ENCODE peak calls at places on chromosomes 2 and 18, in eight cellular contexts. O, G, Y, H, T, N, Q and J are unnamed samples.

GRCh38 chr2:3257166-3257565 is 120.5 kb downstream of the EIPR1 start:
- DNase-seq in Q (no peak), T (no peak), Y (no peak), H (no peak), N (peak), O (no peak), G (no peak), J (no peak)

GRCh38 chr2:104793971-104794370 is 59.9 kb upstream of the POU3F3 start:
- DNase-seq in G (no peak), Q (no peak), H (no peak), Y (no peak), O (no peak), T (no peak), N (peak), J (no peak)

GRCh38 chr2:240797500-240797895 is 22.5 kb downstream of the KIF1A start:
- DNase-seq in G (no peak), Y (no peak), O (no peak), Q (peak), N (no peak), H (no peak), T (peak), J (no peak)

GRCh38 chr18:74155276-74155675 is 7.0 kb downstream of the TIMM21 start:
- DNase-seq in T (no peak), Q (no peak), N (no peak), O (no peak), H (no peak), Y (no peak), G (no peak), J (no peak)

GRCh38 chr2:30362468-30363081 is 84.5 kb upstream of the LCLAT1 start:
- DNase-seq in O (no peak), N (peak), H (peak), Q (no peak), T (no peak), G (no peak), Y (no peak), J (peak)

GRCh38 chr2:226783885-226784284 is 15.7 kb downstream of the IRS1 start:
- DNase-seq in T (no peak), Q (no peak), Y (no peak), G (no peak), O (no peak), H (no peak), N (no peak), J (no peak)

GRCh38 chr18:25349131-25349925 is 2.6 kb downstream of the ZNF521 start:
- DNase-seq in N (peak), Q (peak), T (peak), Y (no peak), O (peak), G (no peak), H (no peak), J (peak)

GRCh38 chr2:227707390-227707789 is 10.4 kb downstream of the SLC19A3 start:
- DNase-seq in H (no peak), G (no peak), O (no peak), N (no peak), Q (no peak), Y (no peak), T (no peak), J (no peak)

GRCh38 chr2:167550448-167550847 is 662.2 kb downstream of the XIRP2 start:
- DNase-seq in H (peak), O (no peak), T (no peak), Q (no peak), G (no peak), Y (no peak), N (peak), J (peak)

GRCh38 chr2:174333502-174334277 is 1.1 kb upstream of the SP9 start:
- DNase-seq in N (no peak), G (no peak), Q (no peak), Y (no peak), O (no peak), T (no peak), H (peak), J (no peak)

GRCh38 chr2:43312751-43313641 is 86.6 kb upstream of the ZFP36L2 start:
- DNase-seq in O (no peak), Y (no peak), Q (no peak), H (no peak), N (peak), G (no peak), T (no peak), J (no peak)

GRCh38 chr2:174300114-174300513 is 34.6 kb upstream of the SP9 start:
- DNase-seq in T (no peak), N (no peak), Y (no peak), O (no peak), H (no peak), G (no peak), Q (no peak), J (peak)

GRCh38 chr2:33529771-33530481 is 53.5 kb downstream of the RASGRP3 start:
- DNase-seq in H (peak), N (peak), Q (no peak), G (no peak), Y (no peak), T (no peak), O (no peak), J (peak)

GRCh38 chr2:196804381-196804780 is 4.8 kb downstream of the C2orf66 start:
- DNase-seq in G (no peak), N (no peak), H (no peak), Q (no peak), Y (no peak), O (no peak), T (no peak), J (no peak)

GRCh38 chr2:182115258-182115657 is 129.6 kb downstream of the PPP1R1C start:
- DNase-seq in G (no peak), H (no peak), N (no peak), O (no peak), T (no peak), Y (no peak), Q (no peak), J (no peak)

GRCh38 chr2:198383392-198383791 is 579.0 kb downstream of the PLCL1 start:
- DNase-seq in Q (no peak), N (peak), G (no peak), H (no peak), Y (no peak), T (no peak), O (no peak), J (no peak)

GRCh38 chr2:192885569-192886160 is 690.9 kb upstream of the TMEFF2 start:
- DNase-seq in O (no peak), T (no peak), G (no peak), H (peak), Q (no peak), N (no peak), Y (no peak), J (no peak)

GRCh38 chr2:121565389-121566250 is 34.9 kb downstream of the RNU4ATAC start:
- DNase-seq in Y (no peak), H (no peak), N (no peak), O (peak), T (no peak), Q (no peak), G (no peak), J (no peak)

GRCh38 chr18:79866889-79867574 is 69.3 kb downstream of the KCNG2 start:
- DNase-seq in Q (peak), O (no peak), T (peak), G (peak), H (peak), N (no peak), Y (peak), J (peak)

GRCh38 chr2:44620189-44620990 is 258.6 kb downstream of the CAMKMT start:
- DNase-seq in O (no peak), Q (no peak), H (peak), G (no peak), T (no peak), Y (no peak), N (no peak), J (no peak)

GRCh38 chr2:48259811-48260210 is 270.1 kb upstream of the STON1 start:
- DNase-seq in Y (no peak), G (no peak), T (no peak), H (no peak), Q (no peak), O (no peak), N (no peak), J (no peak)

GRCh38 chr2:120611016-120611415 is 124.7 kb upstream of the GLI2 start:
- DNase-seq in N (no peak), H (no peak), O (peak), T (no peak), Y (no peak), G (no peak), Q (no peak), J (no peak)

GRCh38 chr2:220279840-220280239 is 652.4 kb downstream of the SLC4A3 start:
- DNase-seq in G (no peak), N (peak), Q (no peak), O (no peak), H (no peak), T (no peak), Y (no peak), J (peak)

GRCh38 chr2:219844756-219845155 is 217.3 kb downstream of the SLC4A3 start:
- DNase-seq in G (no peak), T (no peak), H (no peak), Q (no peak), Y (no peak), O (no peak), N (no peak), J (no peak)

GRCh38 chr18:34494359-34494696 is 215.8 kb upstream of the DTNA start:
- DNase-seq in Y (no peak), N (no peak), O (peak), G (no peak), H (no peak), T (no peak), Q (peak), J (no peak)

GRCh38 chr2:38394903-38395341 is 17.8 kb upstream of the ATL2 start:
- DNase-seq in T (no peak), Y (no peak), N (peak), Q (no peak), H (no peak), O (no peak), G (no peak), J (peak)

GRCh38 chr2:207133862-207134519 is 31.8 kb downstream of the KLF7 start:
- DNase-seq in N (peak), T (peak), O (peak), Y (peak), H (peak), Q (no peak), G (peak), J (peak)

GRCh38 chr2:29742641-29743040 is 178.7 kb downstream of the ALK start:
- DNase-seq in T (no peak), N (no peak), O (no peak), Y (no peak), H (no peak), Q (no peak), G (no peak), J (no peak)

DNA sequence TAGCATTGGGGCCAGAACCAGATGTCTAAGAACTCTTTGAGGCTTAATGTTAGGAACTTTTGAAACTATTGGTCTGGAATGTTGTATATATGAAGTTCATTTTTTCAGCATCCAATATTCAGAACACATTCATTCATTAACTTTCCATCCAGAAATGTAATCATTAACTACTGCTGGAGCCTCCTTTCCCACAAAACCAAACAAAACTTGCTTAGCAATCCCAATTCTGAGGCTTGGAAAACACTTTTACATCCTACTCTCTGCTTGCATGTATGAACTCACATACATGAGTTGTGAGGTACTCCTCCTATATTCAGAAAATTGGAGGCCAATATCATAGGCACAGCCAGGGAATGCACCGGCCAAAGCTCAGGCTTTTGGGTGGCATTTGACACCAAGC is 841 bp upstream of the LRATD1 start:
- DNase-seq in T (no peak), N (no peak), Y (no peak), Q (no peak), H (no peak), G (no peak), O (no peak), J (no peak)
- H3K4me3 ChIP-seq in T (no peak), N (no peak), Y (peak), Q (no peak), H (no peak), G (peak), O (no peak), J (no peak)

GRCh38 chr2:105843797-105844374 is 99.2 kb downstream of the NCK2 start:
- DNase-seq in H (no peak), Q (no peak), O (no peak), T (no peak), G (no peak), Y (no peak), N (no peak), J (no peak)
- TF ChIP-seq CTCF in H (no peak), Q (no peak), O (no peak), T (no peak), G (no peak), Y (no peak), N (no peak), J (no peak)

GRCh38 chr18:3902676-3903075 is 452.7 kb downstream of the TGIF1 start:
- DNase-seq in G (no peak), N (peak), H (no peak), Q (no peak), O (no peak), Y (no peak), T (no peak), J (no peak)
- H3K4me3 ChIP-seq in G (no peak), N (no peak), H (no peak), Q (no peak), O (no peak), Y (no peak), T (no peak), J (no peak)

GRCh38 chr2:76567478-76567877 is 856.8 kb upstream of the GCFC2 start:
- DNase-seq in Q (no peak), G (no peak), Y (no peak), H (no peak), N (no peak), O (no peak), T (no peak), J (no peak)
- TF ChIP-seq CTCF in Q (no peak), G (no peak), Y (no peak), H (no peak), N (no peak), O (no peak), T (no peak), J (no peak)

DNA sequence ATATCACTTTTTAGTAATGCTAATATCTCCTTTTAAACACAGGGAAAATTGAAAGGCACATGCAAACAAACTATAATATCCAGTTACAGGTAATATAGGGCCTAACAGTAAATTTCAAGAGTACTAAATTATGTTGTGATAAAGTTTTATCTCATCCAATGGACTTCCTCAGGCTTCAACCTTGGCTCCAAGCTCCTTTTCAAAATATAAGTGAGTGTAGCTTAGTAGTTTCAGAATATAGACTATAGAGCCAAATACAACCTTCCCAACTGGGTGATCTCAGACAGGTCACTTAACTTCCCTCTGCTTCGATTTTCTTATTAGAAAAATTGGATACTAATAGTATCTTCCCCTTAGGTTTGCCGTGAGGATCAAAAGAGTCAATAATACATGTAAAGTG is 93.5 kb upstream of the PARD3B start:
- DNase-seq in O (no peak), H (no peak), Y (no peak), Q (no peak), G (no peak), N (no peak), T (no peak), J (no peak)
- H3K4me3 ChIP-seq in O (no peak), H (no peak), Y (no peak), Q (no peak), G (no peak), N (no peak), T (no peak), J (no peak)

GRCh38 chr18:49018961-49019445 is 68.2 kb upstream of the SMAD7 start:
- DNase-seq in O (peak), Y (peak), N (no peak), Q (peak), T (peak), H (no peak), G (no peak), J (no peak)

GRCh38 chr18:49015886-49016647 is 65.3 kb upstream of the SMAD7 start:
- DNase-seq in O (peak), Y (no peak), Q (peak), T (peak), H (no peak), N (no peak), G (no peak), J (no peak)

GRCh38 chr18:49018553-49018943 is 67.8 kb upstream of the SMAD7 start:
- DNase-seq in O (peak), Y (peak), T (no peak), H (no peak), N (no peak), G (no peak), Q (peak), J (no peak)

GRCh38 chr18:49017813-49018552 is 67.2 kb upstream of the SMAD7 start:
- DNase-seq in Y (peak), O (peak), N (no peak), Q (peak), T (peak), G (no peak), H (no peak), J (no peak)

DNA sequence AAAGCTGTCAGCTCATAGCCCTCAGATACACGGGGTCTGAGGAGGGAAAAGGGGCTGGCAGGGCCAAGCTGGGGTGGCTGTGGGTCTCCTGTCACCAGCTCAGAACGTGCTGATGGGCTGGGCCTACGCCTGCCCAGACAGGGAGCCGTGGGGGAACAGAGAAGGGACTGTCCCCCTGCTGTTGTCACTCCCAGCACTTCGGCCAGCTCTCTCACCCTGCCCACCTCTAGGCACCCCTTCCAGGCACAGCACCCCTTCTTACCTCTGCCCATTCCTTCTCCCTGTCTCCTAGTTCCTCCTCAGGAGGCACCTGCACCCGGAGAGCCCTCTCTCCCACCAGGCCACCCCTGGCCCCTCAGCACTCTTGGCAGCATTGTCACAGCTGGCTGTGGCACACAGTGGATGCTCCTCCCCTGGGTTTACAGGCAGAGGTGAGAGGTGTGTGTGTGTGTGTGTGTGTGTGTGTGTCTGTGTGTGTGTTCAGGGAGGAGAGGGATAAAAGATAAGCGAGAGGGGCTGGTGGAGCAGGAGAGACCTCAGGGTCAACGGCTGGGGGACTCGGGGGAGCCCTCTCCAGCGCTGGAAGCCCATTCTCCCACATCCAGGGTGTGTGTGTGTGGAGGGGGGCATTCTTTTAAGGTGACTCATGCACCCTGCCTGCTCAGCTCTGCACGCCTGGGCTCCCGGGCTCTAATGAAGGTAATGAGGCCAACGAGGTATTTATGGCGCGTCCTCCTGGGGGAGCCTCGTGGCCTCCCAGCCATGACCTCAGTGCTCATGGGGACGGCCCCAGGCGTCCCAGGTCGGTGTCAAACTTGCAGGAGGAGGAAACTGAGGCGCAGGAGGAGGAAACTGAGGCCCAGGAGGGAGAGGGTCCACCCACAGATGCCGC is 66.1 kb upstream of the SMAD7 start:
- DNase-seq in Y (peak), Q (peak), G (no peak), O (peak), T (peak), N (peak), H (peak), J (peak)
- TF ChIP-seq CTCF in Y (no peak), Q (no peak), G (no peak), O (no peak), T (no peak), N (no peak), H (no peak), J (no peak)

GRCh38 chr18:8783335-8783993 is 78.1 kb downstream of the MTCL1 start:
- DNase-seq in Y (peak), Q (no peak), T (no peak), N (no peak), O (no peak), G (no peak), H (no peak), J (no peak)
- H3K4me3 ChIP-seq in Y (no peak), Q (no peak), T (no peak), N (no peak), O (no peak), G (no peak), H (no peak), J (no peak)